ENCODE peak calls at places on chromosomes 11 and 22, in six cellular contexts. O is OCI-LY7, T is GM03348, A is body of pancreas, D is A172, W is HEK293T. S is an unnamed sample.

GRCh38 chr11:67373916-67374570 is 645 bp upstream of the CLCF1 start:
- DNase-seq in D (peak), W (peak), T (peak), O (peak), A (peak), S (peak)

GRCh38 chr11:71996517-71996916 is 2.2 kb upstream of the IL18BP start:
- DNase-seq in T (no peak), W (no peak), D (no peak), A (no peak), O (no peak), S (no peak)

GRCh38 chr11:125429174-125429707 is 66.8 kb downstream of the FEZ1 start:
- DNase-seq in A (peak), T (peak), O (peak), W (peak), D (peak), S (peak)

GRCh38 chr22:23675502-23676415 is 15.1 kb upstream of the RGL4 start:
- DNase-seq in A (peak), D (peak), T (no peak), W (no peak), O (peak), S (peak)

GRCh38 chr11:59708537-59708936 is 5.1 kb downstream of the OR10V1 start:
- DNase-seq in T (peak), O (no peak), A (no peak), D (peak), W (no peak), S (no peak)

GRCh38 chr22:16783930-16784354 is 41.3 kb downstream of the XKR3 start:
- DNase-seq in D (no peak), A (no peak), O (peak), W (peak), T (peak), S (no peak)

GRCh38 chr11:65606876-65607613 is 7.0 kb downstream of the MAP3K11 start:
- DNase-seq in W (peak), A (peak), O (peak), T (peak), D (no peak), S (peak)

GRCh38 chr11:118439656-118440055 is 3.4 kb downstream of the KMT2A start:
- DNase-seq in W (no peak), D (no peak), O (no peak), A (no peak), T (no peak), S (no peak)

GRCh38 chr22:39690901-39691620 is 120.5 kb downstream of the CACNA1I start:
- DNase-seq in O (no peak), A (no peak), T (no peak), W (no peak), D (no peak), S (peak)

GRCh38 chr22:49574861-49575702 is 252.6 kb downstream of the BRD1 start:
- DNase-seq in A (no peak), W (no peak), O (no peak), D (no peak), T (no peak), S (no peak)

GRCh38 chr11:68714047-68714856 is 29.9 kb downstream of the GAL start:
- DNase-seq in A (no peak), D (no peak), O (no peak), T (no peak), W (no peak), S (no peak)

GRCh38 chr11:92123540-92123939 is 101.1 kb upstream of the FAT3 start:
- DNase-seq in W (no peak), T (peak), A (no peak), O (no peak), D (peak), S (no peak)

GRCh38 chr22:42920101-42920820 is 63.2 kb upstream of the ARFGAP3 start:
- DNase-seq in A (no peak), T (peak), W (no peak), O (no peak), D (peak), S (no peak)

GRCh38 chr11:115901069-115901468 is 396.9 kb upstream of the CADM1 start:
- DNase-seq in D (no peak), T (no peak), W (no peak), O (no peak), A (no peak), S (no peak)

GRCh38 chr22:47210686-47211085 is 448.2 kb downstream of the TBC1D22A start:
- DNase-seq in A (no peak), D (no peak), O (no peak), T (no peak), W (no peak), S (no peak)

GRCh38 chr11:122661182-122661945 is 5.8 kb downstream of the UBASH3B start:
- DNase-seq in W (no peak), O (no peak), D (no peak), T (peak), A (no peak), S (no peak)

GRCh38 chr11:33256031-33256807 is 962 bp upstream of the HIPK3 start:
- DNase-seq in T (peak), D (peak), A (no peak), W (no peak), O (no peak), S (no peak)

GRCh38 chr11:89436071-89436470 is 55.1 kb downstream of the NOX4 start:
- DNase-seq in A (no peak), T (peak), W (no peak), O (no peak), D (peak), S (no peak)

GRCh38 chr22:44454113-44454769 is 43.8 kb downstream of the RTL6 start:
- DNase-seq in A (no peak), O (no peak), D (no peak), W (no peak), T (no peak), S (no peak)

GRCh38 chr22:48340727-48341709 is 1486.7 kb downstream of the BRD1 start:
- DNase-seq in A (no peak), D (no peak), O (no peak), T (no peak), W (no peak), S (peak)

GRCh38 chr22:44312766-44313165 is at the start of gene SHISAL1:
- DNase-seq in A (no peak), D (peak), T (no peak), O (no peak), W (no peak), S (no peak)

GRCh38 chr11:66548041-66548440 is 1.3 kb downstream of the ACTN3 start:
- DNase-seq in O (no peak), W (no peak), T (no peak), D (no peak), A (no peak), S (no peak)

GRCh38 chr11:127003260-127003981 is 2.9 kb upstream of the KIRREL3 start:
- DNase-seq in A (peak), W (peak), O (no peak), D (no peak), T (peak), S (peak)

GRCh38 chr11:8832571-8833260 is 78.3 kb upstream of the AKIP1 start:
- DNase-seq in W (no peak), A (no peak), D (peak), T (peak), O (peak), S (no peak)

GRCh38 chr11:3135491-3136440 is 29.3 kb downstream of the OSBPL5 start:
- DNase-seq in T (no peak), W (no peak), A (no peak), O (no peak), D (no peak), S (no peak)

GRCh38 chr11:118908931-118909618 is 16.7 kb downstream of the BCL9L start:
- DNase-seq in W (peak), T (peak), O (no peak), D (peak), A (peak), S (peak)

S was measured in testis.